ENCODE peak calls at places on chromosomes 4 and X, in five cellular contexts. H, Z, G, O and L are unnamed samples.

GRCh38 chr4:40678421-40678820 is 48.8 kb upstream of the RBM47 start:
- DNase-seq in H (no peak), Z (no peak), G (no peak), O (no peak), L (no peak)

GRCh38 chr4:71187399-71188196 is 151.2 kb upstream of the SLC4A4 start:
- DNase-seq in H (no peak), Z (peak; percentile 58), G (no peak), O (no peak), L (no peak)

GRCh38 chr4:6361076-6361784 is 91.6 kb downstream of the WFS1 start:
- DNase-seq in H (no peak), Z (no peak), G (no peak), O (no peak), L (no peak)

GRCh38 chr4:48879561-48880442 is 26.8 kb downstream of the OCIAD2 start:
- DNase-seq in H (no peak), Z (no peak), G (no peak), O (no peak), L (no peak)

GRCh38 chr4:139619644-139620043 is 46.0 kb upstream of the MGST2 start:
- DNase-seq in H (peak; percentile 18), Z (peak; percentile 55), G (peak; percentile 47), O (no peak), L (no peak)

GRCh38 chr4:90733211-90733610 is 606.0 kb downstream of the CCSER1 start:
- DNase-seq in H (no peak), Z (no peak), G (no peak), O (no peak), L (no peak)

GRCh38 chr4:186297013-186297645 is 31.1 kb downstream of the F11 start:
- DNase-seq in H (peak; percentile 31), Z (peak; percentile 54), G (peak; percentile 32), O (no peak), L (peak; percentile 51)

GRCh38 chr4:158111241-158111640 is 61.6 kb downstream of the GASK1B start:
- DNase-seq in H (no peak), Z (no peak), G (no peak), O (no peak), L (no peak)

GRCh38 chrX:120302434-120302833 is 8.8 kb downstream of the TMEM255A start:
- DNase-seq in H (no peak), Z (no peak), G (no peak), O (peak; percentile 61), L (no peak)

GRCh38 chrX:109826954-109827708 is 94.1 kb upstream of the ACSL4 start:
- DNase-seq in H (no peak), Z (peak; percentile 50), G (peak; percentile 72), O (no peak), L (no peak)

GRCh38 chr4:143488684-143489083 is 24.8 kb upstream of the SMARCA5 start:
- DNase-seq in H (no peak), Z (no peak), G (no peak), O (no peak), L (no peak)

GRCh38 chr4:60891947-60892346 is 308.2 kb upstream of the ADGRL3 start:
- DNase-seq in H (no peak), Z (no peak), G (no peak), O (no peak), L (no peak)

GRCh38 chr4:187302456-187302855 is 578.8 kb upstream of the FAT1 start:
- DNase-seq in H (no peak), Z (no peak), G (no peak), O (no peak), L (no peak)

GRCh38 chr4:182179105-182179504 is 64.1 kb upstream of the TENM3 start:
- DNase-seq in H (no peak), Z (no peak), G (no peak), O (no peak), L (no peak)

GRCh38 chr4:101141855-101142254 is 205.5 kb downstream of the PPP3CA start:
- DNase-seq in H (no peak), Z (no peak), G (no peak), O (no peak), L (no peak)

DNA sequence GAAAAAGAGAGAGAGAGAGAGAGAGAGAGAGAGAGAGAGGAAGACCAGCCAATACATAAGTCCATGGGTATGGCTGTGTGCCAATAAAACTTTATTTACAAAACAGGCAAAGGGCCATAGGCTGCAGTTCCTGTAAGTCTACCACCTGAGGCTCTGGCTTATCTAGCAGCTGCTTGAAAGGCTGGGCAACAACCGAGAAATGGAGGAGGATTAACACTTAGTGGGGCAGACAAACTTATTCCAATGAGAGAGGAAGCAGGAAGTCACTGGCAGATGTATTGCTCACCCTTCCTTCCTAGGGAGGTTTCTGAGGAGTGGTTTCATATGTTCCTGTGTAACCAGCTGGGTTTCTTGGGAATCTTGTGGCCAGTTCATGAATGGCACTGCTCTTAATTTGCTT is 4.7 kb upstream of the GPR143 start:
- DNase-seq in H (no peak), Z (no peak), G (no peak), O (no peak), L (peak; percentile 72)
- TF ChIP-seq MYC in H (no peak), Z (no peak), G (no peak), O (no peak), L (no peak)

GRCh38 chr4:124899997-124900396 is 187.5 kb upstream of the ANKRD50 start:
- DNase-seq in H (no peak), Z (no peak), G (no peak), O (no peak), L (no peak)

GRCh38 chr4:124902111-124902510 is 189.6 kb upstream of the ANKRD50 start:
- DNase-seq in H (no peak), Z (no peak), G (no peak), O (no peak), L (no peak)

GRCh38 chr4:124907881-124908280 is 195.3 kb upstream of the ANKRD50 start:
- DNase-seq in H (no peak), Z (no peak), G (no peak), O (no peak), L (no peak)

GRCh38 chr4:124903995-124904722 is 191.6 kb upstream of the ANKRD50 start:
- DNase-seq in H (no peak), Z (peak; percentile 5), G (no peak), O (no peak), L (peak; percentile 87)

DNA sequence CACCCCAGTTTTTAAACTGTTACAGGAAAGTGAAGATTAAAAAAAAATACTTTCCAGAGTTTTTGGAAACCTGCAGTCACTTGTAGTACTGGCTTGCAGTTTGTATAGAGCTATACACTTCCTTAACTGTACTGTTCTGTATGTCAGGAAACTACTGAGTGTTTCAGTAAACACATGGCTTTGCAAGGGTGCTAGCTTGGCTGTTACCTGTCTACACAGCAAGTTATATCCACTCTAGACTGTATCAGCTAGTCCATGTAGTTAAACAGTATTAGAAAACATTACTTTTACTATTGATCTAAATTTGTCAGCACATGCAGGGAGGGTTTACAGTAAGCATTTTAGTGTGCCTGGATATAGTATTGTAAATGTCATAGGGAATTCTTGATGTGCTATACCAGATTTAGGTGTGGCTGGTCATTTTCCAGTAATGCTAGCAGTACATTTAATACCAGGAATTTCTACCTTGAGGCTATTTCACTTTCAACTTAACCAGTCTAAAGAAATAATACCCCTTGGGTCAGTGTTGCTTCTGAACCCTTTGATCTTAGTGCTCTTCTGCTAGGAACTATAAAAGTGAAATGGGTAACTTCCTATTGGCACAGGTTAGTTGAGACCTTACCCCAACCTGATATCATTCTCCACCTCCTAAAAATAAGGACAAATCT is 192.3 kb upstream of the ANKRD50 start:
- DNase-seq in H (no peak), Z (no peak), G (no peak), O (no peak), L (peak; percentile 37)
- H3K27ac ChIP-seq in H (no peak overlapping the region), Z (no peak overlapping the region), G (no peak overlapping the region), O (no peak overlapping the region), L (no peak overlapping the region)

GRCh38 chr4:25180524-25181131 is 20.4 kb upstream of the SEPSECS start:
- DNase-seq in H (peak; percentile 56), Z (peak; percentile 45), G (peak; percentile 56), O (no peak), L (peak; percentile 36)
- TF ChIP-seq MYC in H (no peak), Z (no peak), G (no peak), O (no peak), L (no peak)

GRCh38 chr4:7727727-7728126 is 211.9 kb downstream of the AFAP1 start:
- DNase-seq in H (no peak), Z (no peak), G (no peak), O (no peak), L (no peak)

GRCh38 chr4:7723625-7724024 is 216.0 kb downstream of the AFAP1 start:
- DNase-seq in H (no peak), Z (no peak), G (no peak), O (no peak), L (no peak)

GRCh38 chr4:7722716-7723115 is 216.9 kb downstream of the AFAP1 start:
- DNase-seq in H (no peak), Z (no peak), G (no peak), O (no peak), L (peak; percentile 35)

GRCh38 chr4:7726665-7727413 is 212.8 kb downstream of the AFAP1 start:
- DNase-seq in H (no peak), Z (no peak), G (no peak), O (no peak), L (no peak)

GRCh38 chr4:7725951-7726350 is 213.7 kb downstream of the AFAP1 start:
- DNase-seq in H (no peak), Z (no peak), G (no peak), O (no peak), L (no peak)
- H3K27ac ChIP-seq in H (no peak overlapping the region), Z (no peak overlapping the region), G (no peak overlapping the region), O (no peak overlapping the region), L (no peak overlapping the region)

GRCh38 chr4:25128671-25129070 is 31.6 kb downstream of the SEPSECS start:
- DNase-seq in H (no peak), Z (no peak), G (no peak), O (no peak), L (no peak)

GRCh38 chr4:25131396-25131795 is 28.9 kb downstream of the SEPSECS start:
- DNase-seq in H (no peak), Z (no peak), G (no peak), O (no peak), L (no peak)

GRCh38 chr4:25133132-25133531 is 27.1 kb downstream of the SEPSECS start:
- DNase-seq in H (no peak), Z (no peak), G (peak; percentile 80), O (no peak), L (no peak)

GRCh38 chr4:25129926-25130325 is 30.3 kb downstream of the SEPSECS start:
- DNase-seq in H (no peak), Z (no peak), G (no peak), O (no peak), L (no peak)

DNA sequence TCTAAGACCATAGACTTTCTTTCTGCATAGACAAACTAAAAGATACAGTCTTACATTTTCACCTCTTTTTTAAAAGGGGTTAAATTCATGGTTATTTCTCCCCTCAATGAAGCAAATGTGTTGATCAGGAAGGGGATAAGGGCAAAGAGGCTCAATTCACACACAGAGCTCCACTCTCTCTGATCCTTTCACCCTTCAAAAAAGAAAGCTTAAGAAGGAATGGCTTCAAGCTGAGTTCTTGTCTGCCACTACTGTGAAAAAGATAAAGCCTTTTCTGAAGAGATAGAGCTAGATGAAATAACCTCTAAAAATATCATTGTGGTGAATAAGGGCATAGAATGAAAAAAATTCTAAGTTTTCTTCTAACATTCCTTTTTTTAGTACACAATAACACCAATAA is 28.3 kb downstream of the SEPSECS start:
- DNase-seq in H (no peak), Z (no peak), G (no peak), O (no peak), L (no peak)
- TF ChIP-seq MYC in H (no peak), Z (no peak), G (no peak), O (no peak), L (no peak)

GRCh38 chr4:37781134-37781455 is 45.4 kb upstream of the PGM2 start:
- DNase-seq in H (no peak), Z (no peak), G (no peak), O (no peak), L (no peak)

GRCh38 chr4:37780444-37781133 is 45.9 kb upstream of the PGM2 start:
- DNase-seq in H (no peak), Z (no peak), G (peak; percentile 36), O (no peak), L (no peak)
- H3K27ac ChIP-seq in H (no peak overlapping the region), Z (no peak overlapping the region), G (no peak overlapping the region), O (no peak overlapping the region), L (no peak overlapping the region)